ENCODE peak calls at places on chromosomes 3 and 15, in five cellular contexts. One of them, this sample, is unnamed.

GRCh38 chr3:120560304-120561250 is 35.6 kb upstream of the NDUFB4 start:
- DNase-seq in CD8-positive, alpha-beta T cell: no peak
- DNase-seq in cardiac muscle cell: no peak
- DNase-seq in ascending aorta: no peak
- DNase-seq in IMR-90: no peak
- DNase-seq in this sample: no peak

GRCh38 chr3:117019082-117019713 is 309.6 kb downstream of the TUSC7 start:
- DNase-seq in CD8-positive, alpha-beta T cell: no peak
- DNase-seq in ascending aorta: peak; percentile 74
- DNase-seq in IMR-90: peak; percentile 76
- DNase-seq in cardiac muscle cell: peak; percentile 78
- DNase-seq in this sample: peak; percentile 56

GRCh38 chr3:36763111-36763849 is 1.1 kb downstream of the DCLK3 start:
- DNase-seq in IMR-90: no peak
- DNase-seq in CD8-positive, alpha-beta T cell: no peak
- DNase-seq in ascending aorta: no peak
- DNase-seq in cardiac muscle cell: no peak
- DNase-seq in this sample: no peak

GRCh38 chr3:188133219-188133618 is 20.7 kb upstream of the LPP start:
- DNase-seq in CD8-positive, alpha-beta T cell: no peak
- DNase-seq in IMR-90: peak; percentile 67
- DNase-seq in ascending aorta: no peak
- DNase-seq in cardiac muscle cell: peak; percentile 67
- DNase-seq in this sample: peak; percentile 92

GRCh38 chr15:89130194-89130593 is 41.9 kb downstream of the ABHD2 start:
- DNase-seq in cardiac muscle cell: no peak
- DNase-seq in CD8-positive, alpha-beta T cell: peak; percentile 13
- DNase-seq in IMR-90: no peak
- DNase-seq in ascending aorta: no peak
- DNase-seq in this sample: no peak

GRCh38 chr15:51727141-51727897 is 10.1 kb downstream of the LYSMD2 start:
- DNase-seq in cardiac muscle cell: peak; percentile 21
- DNase-seq in ascending aorta: no peak
- DNase-seq in IMR-90: peak; percentile 60
- DNase-seq in CD8-positive, alpha-beta T cell: peak; percentile 32
- DNase-seq in this sample: peak; percentile 45

GRCh38 chr15:63826513-63826912 is 7.2 kb downstream of the HERC1 start:
- DNase-seq in ascending aorta: no peak
- DNase-seq in CD8-positive, alpha-beta T cell: no peak
- DNase-seq in cardiac muscle cell: peak; percentile 60
- DNase-seq in IMR-90: peak; percentile 48
- DNase-seq in this sample: peak; percentile 52

GRCh38 chr15:71154607-71155200 is 39.4 kb downstream of the THSD4 start:
- DNase-seq in CD8-positive, alpha-beta T cell: no peak
- DNase-seq in cardiac muscle cell: no peak
- DNase-seq in IMR-90: no peak
- DNase-seq in ascending aorta: no peak
- DNase-seq in this sample: no peak

GRCh38 chr3:97872209-97873042 is 50.6 kb downstream of the CRYBG3 start:
- DNase-seq in IMR-90: peak; percentile 97
- DNase-seq in cardiac muscle cell: peak; percentile 91
- DNase-seq in ascending aorta: no peak
- DNase-seq in CD8-positive, alpha-beta T cell: peak; percentile 4
- DNase-seq in this sample: peak; percentile 91

GRCh38 chr15:88891540-88892254 is 3.6 kb downstream of the HAPLN3 start:
- DNase-seq in IMR-90: no peak
- DNase-seq in CD8-positive, alpha-beta T cell: no peak
- DNase-seq in cardiac muscle cell: no peak
- DNase-seq in ascending aorta: no peak
- DNase-seq in this sample: no peak

GRCh38 chr15:40721716-40722115 is 26.7 kb downstream of the RAD51 start:
- DNase-seq in ascending aorta: no peak
- DNase-seq in IMR-90: peak; percentile 7
- DNase-seq in cardiac muscle cell: peak; percentile 3
- DNase-seq in CD8-positive, alpha-beta T cell: no peak
- DNase-seq in this sample: no peak

GRCh38 chr3:29771602-29772001 is 490.7 kb downstream of the RBMS3 start:
- DNase-seq in IMR-90: no peak
- DNase-seq in cardiac muscle cell: no peak
- DNase-seq in CD8-positive, alpha-beta T cell: no peak
- DNase-seq in ascending aorta: no peak
- DNase-seq in this sample: no peak

GRCh38 chr3:29773481-29773880 is 492.6 kb downstream of the RBMS3 start:
- DNase-seq in IMR-90: no peak
- DNase-seq in ascending aorta: no peak
- DNase-seq in cardiac muscle cell: no peak
- DNase-seq in CD8-positive, alpha-beta T cell: no peak
- DNase-seq in this sample: no peak

GRCh38 chr3:29777869-29778268 is 497.0 kb downstream of the RBMS3 start:
- DNase-seq in ascending aorta: no peak
- DNase-seq in cardiac muscle cell: no peak
- DNase-seq in IMR-90: no peak
- DNase-seq in CD8-positive, alpha-beta T cell: no peak
- DNase-seq in this sample: no peak

GRCh38 chr3:29772436-29772835 is 491.6 kb downstream of the RBMS3 start:
- DNase-seq in ascending aorta: no peak
- DNase-seq in cardiac muscle cell: no peak
- DNase-seq in IMR-90: no peak
- DNase-seq in CD8-positive, alpha-beta T cell: no peak
- DNase-seq in this sample: no peak

GRCh38 chr3:29775352-29775751 is 494.5 kb downstream of the RBMS3 start:
- DNase-seq in CD8-positive, alpha-beta T cell: no peak
- DNase-seq in cardiac muscle cell: peak; percentile 82
- DNase-seq in IMR-90: no peak
- DNase-seq in ascending aorta: no peak
- DNase-seq in this sample: peak; percentile 34
- H3K27ac ChIP-seq in CD8-positive, alpha-beta T cell: no peak overlapping the region
- H3K27ac ChIP-seq in cardiac muscle cell: no peak overlapping the region
- H3K27ac ChIP-seq in IMR-90: no peak overlapping the region
- H3K27ac ChIP-seq in ascending aorta: no peak overlapping the region
- H3K27ac ChIP-seq in this sample: no peak overlapping the region

GRCh38 chr3:62749130-62749529 is 126.1 kb downstream of the CADPS start:
- DNase-seq in ascending aorta: no peak
- DNase-seq in cardiac muscle cell: no peak
- DNase-seq in IMR-90: no peak
- DNase-seq in CD8-positive, alpha-beta T cell: no peak
- DNase-seq in this sample: no peak
- TF ChIP-seq CTCF in ascending aorta: no peak
- TF ChIP-seq CTCF in cardiac muscle cell: no peak
- TF ChIP-seq CTCF in IMR-90: no peak
- TF ChIP-seq CTCF in CD8-positive, alpha-beta T cell: no peak
- TF ChIP-seq CTCF in this sample: no peak

GRCh38 chr3:101667844-101668243 is 9.1 kb downstream of the ZBTB11 start:
- DNase-seq in IMR-90: no peak
- DNase-seq in CD8-positive, alpha-beta T cell: no peak
- DNase-seq in ascending aorta: no peak
- DNase-seq in cardiac muscle cell: no peak
- DNase-seq in this sample: no peak
- H3K36me3 ChIP-seq in IMR-90: peaks cover 12% of the 10 kb centered on the region
- H3K36me3 ChIP-seq in CD8-positive, alpha-beta T cell: peaks cover 38% of the 10 kb centered on the region
- H3K36me3 ChIP-seq in ascending aorta: peaks cover 54% of the 10 kb centered on the region
- H3K36me3 ChIP-seq in cardiac muscle cell: peaks cover 33% of the 10 kb centered on the region
- H3K36me3 ChIP-seq in this sample: peaks cover 33% of the 10 kb centered on the region

GRCh38 chr3:11140713-11141104 is 13.6 kb upstream of the HRH1 start:
- DNase-seq in CD8-positive, alpha-beta T cell: no peak
- DNase-seq in ascending aorta: no peak
- DNase-seq in IMR-90: no peak
- DNase-seq in cardiac muscle cell: no peak
- DNase-seq in this sample: no peak
- H3K27ac ChIP-seq in CD8-positive, alpha-beta T cell: no peak overlapping the region
- H3K27ac ChIP-seq in ascending aorta: no peak overlapping the region
- H3K27ac ChIP-seq in IMR-90: no peak overlapping the region
- H3K27ac ChIP-seq in cardiac muscle cell: no peak overlapping the region
- H3K27ac ChIP-seq in this sample: no peak overlapping the region

GRCh38 chr3:171765511-171765887 is 44.8 kb downstream of the PLD1 start:
- DNase-seq in ascending aorta: no peak
- DNase-seq in CD8-positive, alpha-beta T cell: no peak
- DNase-seq in cardiac muscle cell: no peak
- DNase-seq in IMR-90: no peak
- DNase-seq in this sample: no peak
- TF ChIP-seq CTCF in ascending aorta: no peak
- TF ChIP-seq CTCF in CD8-positive, alpha-beta T cell: no peak
- TF ChIP-seq CTCF in cardiac muscle cell: no peak
- TF ChIP-seq CTCF in IMR-90: no peak
- TF ChIP-seq CTCF in this sample: no peak

GRCh38 chr3:128807186-128807830 is 72.1 kb upstream of the ACAD9 start:
- DNase-seq in IMR-90: no peak
- DNase-seq in cardiac muscle cell: no peak
- DNase-seq in CD8-positive, alpha-beta T cell: no peak
- DNase-seq in ascending aorta: no peak
- DNase-seq in this sample: no peak

GRCh38 chr3:128805771-128806170 is 73.6 kb upstream of the ACAD9 start:
- DNase-seq in IMR-90: peak; percentile 65
- DNase-seq in cardiac muscle cell: no peak
- DNase-seq in ascending aorta: no peak
- DNase-seq in CD8-positive, alpha-beta T cell: no peak
- DNase-seq in this sample: peak; percentile 29

GRCh38 chr3:128808672-128809071 is 70.7 kb upstream of the ACAD9 start:
- DNase-seq in CD8-positive, alpha-beta T cell: no peak
- DNase-seq in IMR-90: no peak
- DNase-seq in ascending aorta: no peak
- DNase-seq in cardiac muscle cell: no peak
- DNase-seq in this sample: no peak

GRCh38 chr3:128804817-128805166 is 74.6 kb upstream of the ACAD9 start:
- DNase-seq in IMR-90: no peak
- DNase-seq in cardiac muscle cell: no peak
- DNase-seq in CD8-positive, alpha-beta T cell: no peak
- DNase-seq in ascending aorta: no peak
- DNase-seq in this sample: no peak

DNA sequence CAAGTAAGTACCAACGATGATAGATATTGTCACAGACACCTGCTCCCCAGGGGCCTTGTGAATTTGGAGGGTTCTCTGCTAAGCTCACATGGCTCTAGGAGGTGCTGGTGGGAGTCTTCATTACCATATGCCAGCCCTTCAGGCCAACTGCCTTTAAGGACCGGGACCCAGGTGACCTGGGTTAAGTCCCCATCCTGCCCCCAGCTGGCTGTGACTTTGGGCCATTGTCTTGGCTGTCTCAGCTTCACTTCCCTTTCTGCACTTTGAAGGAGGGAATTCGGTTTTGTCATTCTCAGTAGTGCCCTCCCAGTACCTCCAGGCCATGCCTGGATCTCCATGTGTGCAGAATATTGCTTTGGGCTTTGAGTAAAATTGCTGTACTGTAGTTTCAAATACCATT is 72.8 kb upstream of the ACAD9 start:
- DNase-seq in cardiac muscle cell: no peak
- DNase-seq in CD8-positive, alpha-beta T cell: no peak
- DNase-seq in ascending aorta: no peak
- DNase-seq in IMR-90: no peak
- DNase-seq in this sample: no peak
- H3K36me3 ChIP-seq in cardiac muscle cell: peaks cover 9% of the 10 kb centered on the region
- H3K36me3 ChIP-seq in CD8-positive, alpha-beta T cell: peaks cover 26% of the 10 kb centered on the region
- H3K36me3 ChIP-seq in ascending aorta: peaks cover 58% of the 10 kb centered on the region
- H3K36me3 ChIP-seq in IMR-90: peaks cover 42% of the 10 kb centered on the region
- H3K36me3 ChIP-seq in this sample: peaks cover 49% of the 10 kb centered on the region

GRCh38 chr3:149336925-149337324 is 3.5 kb upstream of the TM4SF18 start:
- DNase-seq in cardiac muscle cell: no peak
- DNase-seq in IMR-90: no peak
- DNase-seq in CD8-positive, alpha-beta T cell: no peak
- DNase-seq in ascending aorta: no peak
- DNase-seq in this sample: no peak

GRCh38 chr3:149332781-149333517 is 487 bp downstream of the TM4SF18 start:
- DNase-seq in CD8-positive, alpha-beta T cell: no peak
- DNase-seq in cardiac muscle cell: no peak
- DNase-seq in IMR-90: no peak
- DNase-seq in ascending aorta: no peak
- DNase-seq in this sample: no peak

GRCh38 chr3:149332227-149332765 is 1.1 kb downstream of the TM4SF18 start:
- DNase-seq in cardiac muscle cell: no peak
- DNase-seq in ascending aorta: no peak
- DNase-seq in IMR-90: peak; percentile 53
- DNase-seq in CD8-positive, alpha-beta T cell: no peak
- DNase-seq in this sample: no peak

GRCh38 chr3:149330609-149331008 is 2.8 kb downstream of the TM4SF18 start:
- DNase-seq in IMR-90: peak; percentile 31
- DNase-seq in ascending aorta: no peak
- DNase-seq in CD8-positive, alpha-beta T cell: no peak
- DNase-seq in cardiac muscle cell: no peak
- DNase-seq in this sample: no peak

GRCh38 chr3:149333518-149333859 is at the start of gene TM4SF18:
- DNase-seq in CD8-positive, alpha-beta T cell: no peak
- DNase-seq in ascending aorta: no peak
- DNase-seq in IMR-90: no peak
- DNase-seq in cardiac muscle cell: no peak
- DNase-seq in this sample: no peak
- H3K27ac ChIP-seq in CD8-positive, alpha-beta T cell: no peak within 1 kb of the TSS
- H3K27ac ChIP-seq in ascending aorta: peak within 1 kb of the TSS; percentile 16
- H3K27ac ChIP-seq in IMR-90: no peak within 1 kb of the TSS
- H3K27ac ChIP-seq in cardiac muscle cell: no peak within 1 kb of the TSS
- H3K27ac ChIP-seq in this sample: no peak within 1 kb of the TSS

GRCh38 chr3:87276484-87276883 is at the start of gene POU1F1:
- DNase-seq in ascending aorta: no peak
- DNase-seq in CD8-positive, alpha-beta T cell: no peak
- DNase-seq in cardiac muscle cell: no peak
- DNase-seq in IMR-90: no peak
- DNase-seq in this sample: no peak
- TF ChIP-seq CTCF in ascending aorta: no peak
- TF ChIP-seq CTCF in CD8-positive, alpha-beta T cell: no peak
- TF ChIP-seq CTCF in cardiac muscle cell: no peak
- TF ChIP-seq CTCF in IMR-90: no peak
- TF ChIP-seq CTCF in this sample: no peak

This sample was measured in brain microvascular endothelial cell.